ENCODE peak calls at places on chromosomes 1 and 21, in eight cellular contexts. W is coronary artery; A is stimulated activated CD4-positive, alpha-beta T cell treated with anti-CD3 and anti-CD28 coated beads, Interleukin-15, amount 100 ng/mL, for 48 hours; Q is lower leg skin; E is GM18507; F is astrocyte of the hippocampus; J is AG09309; G is heart right ventricle. H is an unnamed sample.

GRCh38 chr1:21749859-21750468 is 33.0 kb downstream of the USP48 start:
- DNase-seq in W (no peak), A (no peak), Q (no peak), E (no peak), F (no peak), J (no peak), G (no peak), H (no peak)

GRCh38 chr1:164137273-164137947 is 421.6 kb upstream of the PBX1 start:
- DNase-seq in W (no peak), A (no peak), Q (no peak), E (no peak), F (no peak), J (no peak), G (no peak), H (no peak)

GRCh38 chr1:18109058-18109755 is 1.6 kb downstream of the IGSF21 start:
- DNase-seq in W (no peak), A (no peak), Q (no peak), E (no peak), F (no peak), J (no peak), G (peak), H (peak)

GRCh38 chr1:3402258-3403010 is 52.0 kb upstream of the ARHGEF16 start:
- DNase-seq in W (no peak), A (no peak), Q (no peak), E (no peak), F (peak), J (peak), G (no peak), H (no peak)

GRCh38 chr1:151399890-151400235 is 490 bp downstream of the PSMB4 start:
- DNase-seq in W (no peak), A (no peak), Q (peak), E (no peak), F (peak), J (no peak), G (no peak), H (no peak)

GRCh38 chr1:3156936-3157335 is 87.9 kb downstream of the PRDM16 start:
- DNase-seq in W (no peak), A (no peak), Q (no peak), E (no peak), F (no peak), J (no peak), G (no peak), H (peak)

GRCh38 chr1:226872455-226872854 is 2.0 kb downstream of the PSEN2 start:
- DNase-seq in W (no peak), A (no peak), Q (peak), E (no peak), F (no peak), J (no peak), G (no peak), H (no peak)

GRCh38 chr21:14121719-14122118 is 89.0 kb downstream of the LIPI start:
- DNase-seq in W (no peak), A (no peak), Q (no peak), E (no peak), F (no peak), J (no peak), G (no peak), H (no peak)

GRCh38 chr1:245493029-245493428 is 338.2 kb downstream of the KIF26B start:
- DNase-seq in W (no peak), A (no peak), Q (no peak), E (no peak), F (no peak), J (no peak), G (no peak), H (no peak)

GRCh38 chr1:27668808-27669723 is 2.9 kb downstream of the IFI6 start:
- DNase-seq in W (peak), A (peak), Q (peak), E (peak), F (peak), J (no peak), G (peak), H (peak)

GRCh38 chr1:21550097-21550496 is 40.9 kb downstream of the ALPL start:
- DNase-seq in W (no peak), A (no peak), Q (no peak), E (no peak), F (no peak), J (no peak), G (no peak), H (no peak)

GRCh38 chr1:165442653-165443052 is 2.3 kb downstream of the RXRG start:
- DNase-seq in W (no peak), A (no peak), Q (no peak), E (no peak), F (no peak), J (no peak), G (no peak), H (no peak)

GRCh38 chr1:73472810-73473209 is 725.2 kb downstream of the LRRIQ3 start:
- DNase-seq in W (no peak), A (no peak), Q (no peak), E (no peak), F (no peak), J (no peak), G (no peak), H (no peak)

GRCh38 chr1:10319750-10320149 is 79.1 kb upstream of the PGD start:
- DNase-seq in W (no peak), A (no peak), Q (no peak), E (no peak), F (no peak), J (no peak), G (no peak), H (no peak)

GRCh38 chr1:25247829-25248754 is 838 bp upstream of the RSRP1 start:
- DNase-seq in W (no peak), A (no peak), Q (no peak), E (no peak), F (no peak), J (no peak), G (no peak), H (no peak)

GRCh38 chr1:31760901-31761470 is 3.2 kb downstream of the ADGRB2 start:
- DNase-seq in W (no peak), A (peak), Q (peak), E (no peak), F (peak), J (no peak), G (peak), H (peak)